ENCODE peak calls at places on chromosome 2, in seven cellular contexts. E is lower lobe of right lung; U is heart left ventricle; C is K562; Y is right lobe of liver; H is spleen; T is CD8-positive, alpha-beta memory T cell. P is an unnamed sample. For H3K36me3, the result is how much of the 10 kb centered on the place peaks cover.

GRCh38 chr2:149314687-149315086 is 15.7 kb upstream of the LYPD6 start:
- DNase-seq in T (no peak), C (no peak), E (no peak), H (no peak), Y (no peak), U (no peak), P (no peak)

GRCh38 chr2:171726841-171727460 is 39.7 kb downstream of the DYNC1I2 start:
- DNase-seq in U (no peak), T (no peak), C (no peak), E (no peak), Y (no peak), H (no peak), P (no peak)

GRCh38 chr2:237574894-237575868 is 8.8 kb downstream of the PRLH start:
- DNase-seq in C (no peak), Y (peak), E (no peak), H (peak), U (no peak), T (no peak), P (peak)

GRCh38 chr2:217928324-217929293 is 74.2 kb downstream of the TNS1 start:
- DNase-seq in Y (no peak), C (no peak), U (peak), T (no peak), H (no peak), E (peak), P (peak)

GRCh38 chr2:177265386-177265690 is 811 bp upstream of the NFE2L2 start:
- DNase-seq in T (no peak), U (no peak), H (no peak), Y (no peak), C (no peak), E (no peak), P (peak)

GRCh38 chr2:71004857-71005256 is 10.2 kb upstream of the TEX261 start:
- DNase-seq in U (no peak), C (no peak), T (no peak), E (no peak), Y (no peak), H (peak), P (no peak)

GRCh38 chr2:15154289-15154688 is 406.8 kb downstream of the NBAS start:
- DNase-seq in C (no peak), E (no peak), U (no peak), H (no peak), Y (no peak), T (no peak), P (no peak)

GRCh38 chr2:31440764-31441163 is 26.2 kb upstream of the XDH start:
- DNase-seq in Y (no peak), T (no peak), H (no peak), E (no peak), U (no peak), C (no peak), P (no peak)

GRCh38 chr2:78682781-78683180 is 342.7 kb upstream of the REG3G start:
- DNase-seq in Y (no peak), U (no peak), E (no peak), T (no peak), H (no peak), C (no peak), P (no peak)

GRCh38 chr2:233746475-233747282 is 13.4 kb upstream of the UGT1A1 start:
- DNase-seq in T (no peak), U (no peak), E (no peak), H (no peak), C (no peak), Y (peak), P (no peak)

GRCh38 chr2:219059375-219059724 is 1.4 kb downstream of the IHH start:
- DNase-seq in U (no peak), Y (no peak), T (no peak), C (no peak), H (no peak), E (no peak), P (no peak)

GRCh38 chr2:170778900-170779299 is 8.7 kb downstream of the ERICH2 start:
- DNase-seq in H (no peak), T (no peak), E (no peak), Y (no peak), U (no peak), C (no peak), P (no peak)

GRCh38 chr2:224927671-224928173 is 114.5 kb downstream of the DOCK10 start:
- DNase-seq in T (peak), Y (no peak), H (peak), U (no peak), C (no peak), E (peak), P (no peak)

GRCh38 chr2:148978736-148979135 is 59.8 kb upstream of the LYPD6B start:
- DNase-seq in Y (no peak), E (no peak), H (no peak), T (no peak), U (no peak), C (no peak), P (no peak)

DNA sequence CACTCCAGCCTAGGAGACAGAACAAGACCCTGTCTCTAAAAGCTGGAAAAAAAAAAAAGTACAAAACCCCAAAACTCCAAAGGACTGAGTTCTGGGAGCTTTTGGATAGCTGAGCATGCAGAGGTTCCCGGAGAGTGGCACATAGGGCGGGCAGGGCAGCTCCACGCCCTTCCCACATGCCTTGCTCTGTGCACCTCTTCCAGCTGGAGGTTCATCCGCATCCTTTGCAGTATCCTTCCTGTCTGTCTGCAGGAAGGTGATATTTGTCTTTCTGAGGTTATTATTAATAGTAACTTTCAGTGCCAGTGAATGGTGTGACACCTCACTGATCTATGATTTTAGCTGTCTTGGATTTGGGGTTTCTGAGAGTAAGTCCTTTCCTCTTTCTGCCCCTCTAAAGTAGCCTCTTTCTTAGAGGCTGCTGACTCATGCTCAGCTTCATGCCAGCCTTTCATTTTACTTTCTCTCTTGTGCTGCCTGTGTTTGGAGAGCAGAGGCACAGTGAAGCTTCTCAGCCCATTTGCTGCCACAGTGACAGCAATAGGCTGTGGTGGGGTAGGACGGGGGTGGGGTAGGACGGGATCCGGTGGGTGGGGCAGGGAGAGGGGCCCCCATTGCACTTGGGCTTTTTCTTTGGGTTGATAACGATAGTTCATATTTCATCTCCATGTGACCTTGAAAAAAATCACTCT is 70.4 kb downstream of the INPP4A start:
- DNase-seq in U (no peak), Y (no peak), H (no peak), T (no peak), E (no peak), C (peak), P (no peak)
- H3K27ac ChIP-seq in U (no peak), Y (no peak), H (peak), T (no peak), E (no peak), C (peak), P (no peak)

DNA sequence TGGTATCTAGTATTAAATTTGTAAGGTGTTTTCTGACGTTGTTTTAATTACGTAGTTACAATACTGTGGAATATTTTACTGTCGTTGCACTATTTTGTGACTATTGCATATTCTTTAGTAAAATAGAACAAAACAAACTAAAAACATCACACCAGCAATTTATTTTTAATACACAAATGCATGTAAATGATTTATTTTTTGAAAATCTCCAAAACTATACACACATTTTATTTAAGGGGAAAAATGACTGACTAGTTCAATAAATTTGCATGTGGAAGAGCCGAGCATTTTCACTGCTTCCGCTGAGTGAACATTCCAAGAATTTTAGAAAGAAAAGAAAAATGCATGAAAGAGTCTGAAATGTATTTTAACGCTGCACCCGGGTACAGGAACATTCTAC is 257.6 kb downstream of the MEIS1 start:
- DNase-seq in T (no peak), U (no peak), Y (no peak), C (no peak), H (no peak), E (no peak), P (no peak)
- H3K4me3 ChIP-seq in T (no peak), U (no peak), Y (no peak), C (no peak), H (no peak), E (peak), P (no peak)

GRCh38 chr2:96344011-96344410 is 8.4 kb downstream of the NCAPH start:
- DNase-seq in H (peak), T (peak), U (no peak), E (no peak), Y (no peak), C (no peak), P (no peak)
- H3K36me3 ChIP-seq in H (under half), T (under half), U (under half), E (under half), Y (under half), C (half or more), P (under half)

DNA sequence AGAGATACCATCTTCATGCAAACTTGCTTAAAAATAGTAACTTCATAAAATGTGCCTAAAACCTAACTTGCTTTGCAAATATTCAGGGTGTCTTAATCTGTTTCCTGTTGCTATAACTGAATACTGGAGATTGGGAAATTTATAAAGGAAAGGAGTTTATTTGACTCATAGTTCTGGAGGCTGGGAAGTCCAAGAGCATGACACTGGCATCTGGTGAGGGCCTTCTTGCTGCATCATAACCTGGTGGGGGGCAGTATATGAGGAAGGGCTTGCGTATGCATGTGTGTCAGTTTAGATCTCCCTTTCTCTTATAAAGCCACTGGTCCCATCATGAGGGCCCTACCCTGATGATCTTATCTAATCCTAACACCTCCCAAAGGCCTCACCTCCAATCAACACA is 166.5 kb downstream of the LPIN1 start:
- DNase-seq in T (no peak), H (no peak), E (no peak), U (no peak), C (no peak), Y (no peak), P (no peak)
- H3K27ac ChIP-seq in T (no peak), H (no peak), E (no peak), U (no peak), C (no peak), Y (no peak), P (no peak)

GRCh38 chr2:241491549-241492173 is 16.7 kb downstream of the STK25 start:
- DNase-seq in H (no peak), T (no peak), Y (no peak), C (no peak), U (no peak), E (no peak), P (no peak)

GRCh38 chr2:241489080-241489479 is 19.3 kb downstream of the STK25 start:
- DNase-seq in Y (no peak), H (no peak), C (peak), E (no peak), T (no peak), U (no peak), P (no peak)

GRCh38 chr2:241489733-241490443 is 18.5 kb downstream of the STK25 start:
- DNase-seq in U (no peak), Y (no peak), H (no peak), E (no peak), C (peak), T (no peak), P (no peak)

GRCh38 chr2:241490825-241491505 is 17.4 kb downstream of the STK25 start:
- DNase-seq in Y (no peak), U (no peak), C (no peak), T (no peak), H (no peak), E (no peak), P (no peak)

GRCh38 chr2:241490444-241490760 is 18.0 kb downstream of the STK25 start:
- DNase-seq in Y (no peak), T (no peak), C (peak), E (no peak), H (no peak), U (no peak), P (no peak)
- H3K4me3 ChIP-seq in Y (no peak), T (no peak), C (no peak), E (no peak), H (no peak), U (no peak), P (no peak)

DNA sequence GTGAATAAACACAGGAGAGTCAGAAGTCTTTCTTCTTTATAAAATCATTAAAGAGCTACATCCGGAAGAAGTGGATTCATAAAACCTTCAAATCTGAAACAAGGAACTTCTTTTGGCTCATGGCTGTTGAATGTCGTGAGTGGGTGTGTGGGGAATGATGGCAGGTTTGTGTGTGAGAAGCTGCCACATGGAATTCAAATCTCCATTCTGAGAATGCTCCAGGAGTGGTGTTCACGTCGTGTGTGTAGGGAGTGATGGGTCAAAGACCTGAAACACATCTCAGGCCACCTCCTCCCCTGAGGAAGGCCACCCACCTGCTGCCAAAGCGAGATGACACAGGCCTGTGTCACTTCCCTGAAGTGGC is 28.9 kb downstream of the FAM228A start:
- DNase-seq in T (no peak), U (no peak), E (no peak), H (no peak), Y (no peak), C (no peak), P (no peak)
- H3K36me3 ChIP-seq in T (under half), U (half or more), E (half or more), H (half or more), Y (under half), C (under half), P (under half)

GRCh38 chr2:69241664-69242063 is 145.4 kb downstream of the GFPT1 start:
- DNase-seq in T (no peak), H (no peak), Y (no peak), U (no peak), E (no peak), C (no peak), P (no peak)
- H3K27ac ChIP-seq in T (no peak), H (no peak), Y (no peak), U (peak), E (no peak), C (no peak), P (no peak)